ENCODE peak calls at places on chromosome 13, in nine cellular contexts. One of them, this sample, is unnamed. For H3K4me1, the result is how much of the 10 kb centered on the place peaks cover.

GRCh38 chr13:48653074-48654054 is at the start of gene CYSLTR2:
- DNase-seq in PC-3: no peak
- DNase-seq in neural progenitor cell: peak
- DNase-seq in GM23338: peak
- DNase-seq in tibial nerve: no peak
- DNase-seq in psoas muscle: no peak
- DNase-seq in fibroblast of lung: peak
- DNase-seq in colonic mucosa: no peak
- DNase-seq in IMR-90: peak
- DNase-seq in this sample: peak

GRCh38 chr13:79413521-79413920 is 7.5 kb upstream of the RBM26 start:
- DNase-seq in PC-3: no peak
- DNase-seq in neural progenitor cell: no peak
- DNase-seq in GM23338: no peak
- DNase-seq in tibial nerve: no peak
- DNase-seq in psoas muscle: no peak
- DNase-seq in fibroblast of lung: no peak
- DNase-seq in colonic mucosa: no peak
- DNase-seq in IMR-90: no peak
- DNase-seq in this sample: no peak

GRCh38 chr13:51534075-51534817 is 50.0 kb upstream of the WDFY2 start:
- DNase-seq in PC-3: no peak
- DNase-seq in neural progenitor cell: no peak
- DNase-seq in GM23338: no peak
- DNase-seq in tibial nerve: peak
- DNase-seq in psoas muscle: peak
- DNase-seq in fibroblast of lung: no peak
- DNase-seq in colonic mucosa: no peak
- DNase-seq in IMR-90: no peak
- DNase-seq in this sample: peak

GRCh38 chr13:23567792-23568480 is 2.3 kb upstream of the TNFRSF19 start:
- DNase-seq in PC-3: peak
- DNase-seq in neural progenitor cell: peak
- DNase-seq in GM23338: no peak
- DNase-seq in tibial nerve: no peak
- DNase-seq in psoas muscle: no peak
- DNase-seq in fibroblast of lung: peak
- DNase-seq in colonic mucosa: no peak
- DNase-seq in IMR-90: no peak
- DNase-seq in this sample: no peak

GRCh38 chr13:92974905-92975429 is 251.6 kb upstream of the GPC6 start:
- DNase-seq in PC-3: no peak
- DNase-seq in neural progenitor cell: no peak
- DNase-seq in GM23338: no peak
- DNase-seq in tibial nerve: no peak
- DNase-seq in psoas muscle: no peak
- DNase-seq in fibroblast of lung: no peak
- DNase-seq in colonic mucosa: no peak
- DNase-seq in IMR-90: no peak
- DNase-seq in this sample: no peak

GRCh38 chr13:42525035-42525504 is 48.9 kb upstream of the TNFSF11 start:
- DNase-seq in PC-3: peak
- DNase-seq in neural progenitor cell: no peak
- DNase-seq in GM23338: no peak
- DNase-seq in tibial nerve: no peak
- DNase-seq in psoas muscle: no peak
- DNase-seq in fibroblast of lung: peak
- DNase-seq in colonic mucosa: no peak
- DNase-seq in IMR-90: no peak
- DNase-seq in this sample: no peak

GRCh38 chr13:77697208-77698103 is at the start of gene SLAIN1:
- DNase-seq in PC-3: peak
- DNase-seq in neural progenitor cell: peak
- DNase-seq in GM23338: peak
- DNase-seq in tibial nerve: peak
- DNase-seq in psoas muscle: peak
- DNase-seq in fibroblast of lung: peak
- DNase-seq in colonic mucosa: peak
- DNase-seq in IMR-90: peak
- DNase-seq in this sample: peak

GRCh38 chr13:98975822-98976261 is 2.0 kb downstream of the DOCK9 start:
- DNase-seq in PC-3: no peak
- DNase-seq in neural progenitor cell: peak
- DNase-seq in GM23338: peak
- DNase-seq in tibial nerve: no peak
- DNase-seq in psoas muscle: no peak
- DNase-seq in fibroblast of lung: no peak
- DNase-seq in colonic mucosa: no peak
- DNase-seq in IMR-90: no peak
- DNase-seq in this sample: no peak

GRCh38 chr13:114004416-114005205 is 30.7 kb upstream of the C13orf46 start:
- DNase-seq in PC-3: no peak
- DNase-seq in neural progenitor cell: no peak
- DNase-seq in GM23338: no peak
- DNase-seq in tibial nerve: peak
- DNase-seq in psoas muscle: peak
- DNase-seq in fibroblast of lung: peak
- DNase-seq in colonic mucosa: no peak
- DNase-seq in IMR-90: peak
- DNase-seq in this sample: peak

GRCh38 chr13:75256922-75257321 is 225.0 kb downstream of the TBC1D4 start:
- DNase-seq in PC-3: peak
- DNase-seq in neural progenitor cell: no peak
- DNase-seq in GM23338: no peak
- DNase-seq in tibial nerve: no peak
- DNase-seq in psoas muscle: no peak
- DNase-seq in fibroblast of lung: peak
- DNase-seq in colonic mucosa: peak
- DNase-seq in IMR-90: no peak
- DNase-seq in this sample: peak

GRCh38 chr13:94344126-94344863 is 135.2 kb downstream of the DCT start:
- DNase-seq in PC-3: no peak
- DNase-seq in neural progenitor cell: no peak
- DNase-seq in GM23338: peak
- DNase-seq in tibial nerve: no peak
- DNase-seq in psoas muscle: no peak
- DNase-seq in fibroblast of lung: peak
- DNase-seq in colonic mucosa: no peak
- DNase-seq in IMR-90: peak
- DNase-seq in this sample: no peak

GRCh38 chr13:34678154-34678553 is 263.9 kb upstream of the NBEA start:
- DNase-seq in PC-3: peak
- DNase-seq in neural progenitor cell: no peak
- DNase-seq in GM23338: no peak
- DNase-seq in tibial nerve: no peak
- DNase-seq in psoas muscle: no peak
- DNase-seq in fibroblast of lung: peak
- DNase-seq in colonic mucosa: no peak
- DNase-seq in IMR-90: no peak
- DNase-seq in this sample: no peak

GRCh38 chr13:45501175-45501526 is 36.4 kb downstream of the COG3 start:
- DNase-seq in PC-3: no peak
- DNase-seq in neural progenitor cell: no peak
- DNase-seq in GM23338: no peak
- DNase-seq in tibial nerve: no peak
- DNase-seq in psoas muscle: no peak
- DNase-seq in fibroblast of lung: no peak
- DNase-seq in colonic mucosa: no peak
- DNase-seq in IMR-90: no peak
- DNase-seq in this sample: no peak
- H3K27ac ChIP-seq in PC-3: peak
- H3K27ac ChIP-seq in neural progenitor cell: no peak
- H3K27ac ChIP-seq in GM23338: no peak
- H3K27ac ChIP-seq in tibial nerve: peak
- H3K27ac ChIP-seq in psoas muscle: no peak
- H3K27ac ChIP-seq in fibroblast of lung: peak
- H3K27ac ChIP-seq in colonic mucosa: no peak
- H3K27ac ChIP-seq in IMR-90: peak
- H3K27ac ChIP-seq in this sample: no peak

GRCh38 chr13:111184685-111185401 is 69.7 kb downstream of the ARHGEF7 start:
- DNase-seq in PC-3: no peak
- DNase-seq in neural progenitor cell: no peak
- DNase-seq in GM23338: no peak
- DNase-seq in tibial nerve: no peak
- DNase-seq in psoas muscle: no peak
- DNase-seq in fibroblast of lung: no peak
- DNase-seq in colonic mucosa: no peak
- DNase-seq in IMR-90: no peak
- DNase-seq in this sample: peak

GRCh38 chr13:111183087-111183645 is 68.1 kb downstream of the ARHGEF7 start:
- DNase-seq in PC-3: no peak
- DNase-seq in neural progenitor cell: no peak
- DNase-seq in GM23338: no peak
- DNase-seq in tibial nerve: no peak
- DNase-seq in psoas muscle: no peak
- DNase-seq in fibroblast of lung: no peak
- DNase-seq in colonic mucosa: no peak
- DNase-seq in IMR-90: no peak
- DNase-seq in this sample: no peak

GRCh38 chr13:111183959-111184684 is 69.0 kb downstream of the ARHGEF7 start:
- DNase-seq in PC-3: no peak
- DNase-seq in neural progenitor cell: no peak
- DNase-seq in GM23338: no peak
- DNase-seq in tibial nerve: no peak
- DNase-seq in psoas muscle: no peak
- DNase-seq in fibroblast of lung: peak
- DNase-seq in colonic mucosa: no peak
- DNase-seq in IMR-90: no peak
- DNase-seq in this sample: no peak

GRCh38 chr13:111187879-111188643 is 73.0 kb downstream of the ARHGEF7 start:
- DNase-seq in PC-3: peak
- DNase-seq in neural progenitor cell: no peak
- DNase-seq in GM23338: no peak
- DNase-seq in tibial nerve: no peak
- DNase-seq in psoas muscle: no peak
- DNase-seq in fibroblast of lung: peak
- DNase-seq in colonic mucosa: no peak
- DNase-seq in IMR-90: peak
- DNase-seq in this sample: peak

DNA sequence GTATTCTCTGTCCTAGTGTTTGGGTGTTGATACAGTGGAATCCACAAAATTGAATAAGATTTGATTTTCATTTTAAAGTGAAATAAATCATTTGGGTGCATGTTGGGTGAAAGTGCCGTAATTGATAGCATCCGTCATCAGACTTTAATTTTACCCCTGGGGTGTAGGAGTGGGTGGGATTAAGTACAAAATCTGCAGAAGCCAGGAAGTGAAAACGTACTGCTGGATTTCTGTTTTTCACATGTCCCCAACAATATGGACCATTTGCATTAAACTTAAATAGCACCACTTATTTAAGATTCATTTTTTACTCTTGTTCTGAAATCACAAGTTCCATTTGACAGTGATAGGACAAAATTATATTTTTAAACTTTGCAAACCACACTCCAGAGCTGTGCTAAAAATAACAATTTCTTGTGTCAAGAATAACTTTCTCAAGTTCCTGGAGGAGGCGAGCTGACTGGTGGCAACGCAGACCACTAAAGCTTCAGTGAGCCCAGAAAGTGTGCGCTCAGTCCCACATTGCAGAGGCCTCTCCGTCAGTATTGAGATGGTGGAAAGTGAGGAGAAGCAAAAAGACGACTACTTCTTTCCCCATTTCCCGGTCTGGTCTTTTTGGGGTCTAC is 71.3 kb downstream of the ARHGEF7 start:
- DNase-seq in PC-3: no peak
- DNase-seq in neural progenitor cell: no peak
- DNase-seq in GM23338: no peak
- DNase-seq in tibial nerve: no peak
- DNase-seq in psoas muscle: no peak
- DNase-seq in fibroblast of lung: no peak
- DNase-seq in colonic mucosa: no peak
- DNase-seq in IMR-90: no peak
- DNase-seq in this sample: no peak
- H3K4me3 ChIP-seq in PC-3: no peak
- H3K4me3 ChIP-seq in neural progenitor cell: no peak
- H3K4me3 ChIP-seq in GM23338: no peak
- H3K4me3 ChIP-seq in tibial nerve: no peak
- H3K4me3 ChIP-seq in psoas muscle: peak
- H3K4me3 ChIP-seq in fibroblast of lung: no peak
- H3K4me3 ChIP-seq in colonic mucosa: no peak
- H3K4me3 ChIP-seq in IMR-90: no peak
- H3K4me3 ChIP-seq in this sample: no peak

GRCh38 chr13:39536274-39536673 is 66.7 kb downstream of the LHFPL6 start:
- DNase-seq in PC-3: no peak
- DNase-seq in neural progenitor cell: no peak
- DNase-seq in GM23338: no peak
- DNase-seq in tibial nerve: no peak
- DNase-seq in psoas muscle: no peak
- DNase-seq in fibroblast of lung: no peak
- DNase-seq in colonic mucosa: no peak
- DNase-seq in IMR-90: no peak
- DNase-seq in this sample: no peak
- H3K4me1 ChIP-seq in PC-3: under half
- H3K4me1 ChIP-seq in neural progenitor cell: under half
- H3K4me1 ChIP-seq in GM23338: under half
- H3K4me1 ChIP-seq in tibial nerve: under half
- H3K4me1 ChIP-seq in psoas muscle: under half
- H3K4me1 ChIP-seq in fibroblast of lung: under half
- H3K4me1 ChIP-seq in colonic mucosa: under half
- H3K4me1 ChIP-seq in IMR-90: under half
- H3K4me1 ChIP-seq in this sample: under half

GRCh38 chr13:97214921-97215320 is 7.2 kb upstream of the MBNL2 start:
- DNase-seq in PC-3: no peak
- DNase-seq in neural progenitor cell: no peak
- DNase-seq in GM23338: no peak
- DNase-seq in tibial nerve: no peak
- DNase-seq in psoas muscle: no peak
- DNase-seq in fibroblast of lung: no peak
- DNase-seq in colonic mucosa: no peak
- DNase-seq in IMR-90: no peak
- DNase-seq in this sample: no peak
- H3K27ac ChIP-seq in PC-3: no peak
- H3K27ac ChIP-seq in neural progenitor cell: no peak
- H3K27ac ChIP-seq in GM23338: no peak
- H3K27ac ChIP-seq in tibial nerve: no peak
- H3K27ac ChIP-seq in psoas muscle: no peak
- H3K27ac ChIP-seq in fibroblast of lung: no peak
- H3K27ac ChIP-seq in colonic mucosa: no peak
- H3K27ac ChIP-seq in IMR-90: no peak
- H3K27ac ChIP-seq in this sample: no peak

This sample was measured in small intestine.